ENCODE peak calls at places on chromosome 1, in four cellular contexts. Z, T, P and M are unnamed samples.

GRCh38 chr1:5370321-5370720 is 621.9 kb downstream of the NPHP4 start:
- DNase-seq in Z (no peak), T (no peak), P (no peak), M (no peak)

GRCh38 chr1:11784993-11785769 is 20.6 kb downstream of the MTHFR start:
- DNase-seq in Z (peak), T (no peak), P (peak), M (peak)

GRCh38 chr1:229440821-229441537 is 7.1 kb upstream of the ACTA1 start:
- DNase-seq in Z (no peak), T (peak), P (no peak), M (peak)

GRCh38 chr1:202164271-202165037 is 4.1 kb upstream of the PTPN7 start:
- DNase-seq in Z (peak), T (peak), P (no peak), M (no peak)

GRCh38 chr1:220999872-221000863 is 120.9 kb downstream of the HLX start:
- DNase-seq in Z (no peak), T (no peak), P (no peak), M (no peak)

GRCh38 chr1:221429262-221429661 is 312.6 kb downstream of the DUSP10 start:
- DNase-seq in Z (no peak), T (no peak), P (no peak), M (no peak)

GRCh38 chr1:196143602-196144342 is 464.5 kb downstream of the KCNT2 start:
- DNase-seq in Z (peak), T (no peak), P (no peak), M (no peak)

GRCh38 chr1:34266127-34266951 is 89.6 kb downstream of the C1orf94 start:
- DNase-seq in Z (no peak), T (no peak), P (no peak), M (no peak)

GRCh38 chr1:225508538-225509375 is 80.9 kb upstream of the LBR start:
- DNase-seq in Z (peak), T (no peak), P (peak), M (peak)

GRCh38 chr1:178196631-178197030 is 102.7 kb downstream of the RASAL2 start:
- DNase-seq in Z (no peak), T (no peak), P (no peak), M (no peak)

GRCh38 chr1:56688522-56689026 is 43.5 kb downstream of the PRKAA2 start:
- DNase-seq in Z (no peak), T (peak), P (peak), M (peak)

GRCh38 chr1:45586769-45587168 is 2.9 kb downstream of the NASP start:
- DNase-seq in Z (no peak), T (no peak), P (no peak), M (no peak)

GRCh38 chr1:201014816-201015200 is 8.7 kb downstream of the KIF21B start:
- DNase-seq in Z (no peak), T (no peak), P (no peak), M (no peak)

GRCh38 chr1:116504308-116505156 is 66.3 kb downstream of the CD58 start:
- DNase-seq in Z (peak), T (peak), P (no peak), M (peak)

GRCh38 chr1:150507912-150508864 is at the start of gene ECM1:
- DNase-seq in Z (peak), T (no peak), P (no peak), M (peak)

GRCh38 chr1:10969267-10969970 is 43.0 kb upstream of the TARDBP start:
- DNase-seq in Z (no peak), T (no peak), P (no peak), M (no peak)

GRCh38 chr1:232627645-232628334 is 2.1 kb downstream of the SIPA1L2 start:
- DNase-seq in Z (no peak), T (no peak), P (no peak), M (peak)

GRCh38 chr1:8847990-8848389 is 30.5 kb downstream of the ENO1 start:
- DNase-seq in Z (no peak), T (no peak), P (no peak), M (no peak)

GRCh38 chr1:233252436-233252835 is 43.1 kb downstream of the PCNX2 start:
- DNase-seq in Z (no peak), T (no peak), P (no peak), M (no peak)

GRCh38 chr1:37473431-37474050 is 839 bp upstream of the ZC3H12A start:
- DNase-seq in Z (peak), T (no peak), P (no peak), M (peak)

GRCh38 chr1:80248886-80249285 is 1242.4 kb upstream of the ADGRL4 start:
- DNase-seq in Z (no peak), T (no peak), P (no peak), M (no peak)

GRCh38 chr1:72435025-72435424 is 152.7 kb upstream of the NEGR1 start:
- DNase-seq in Z (no peak), T (no peak), P (no peak), M (no peak)

GRCh38 chr1:2625311-2625710 is 7.5 kb downstream of the MMEL1 start:
- DNase-seq in Z (no peak), T (no peak), P (no peak), M (no peak)

GRCh38 chr1:235942625-235942934 is 75.9 kb upstream of the LYST start:
- DNase-seq in Z (no peak), T (no peak), P (no peak), M (no peak)

GRCh38 chr1:235939488-235939775 is 72.7 kb upstream of the LYST start:
- DNase-seq in Z (no peak), T (no peak), P (no peak), M (no peak)

GRCh38 chr1:235941852-235942624 is 75.3 kb upstream of the LYST start:
- DNase-seq in Z (no peak), T (no peak), P (peak), M (no peak)

GRCh38 chr1:235938714-235939487 is 72.2 kb upstream of the LYST start:
- DNase-seq in Z (no peak), T (peak), P (no peak), M (no peak)

GRCh38 chr1:235940282-235940681 is 73.6 kb upstream of the LYST start:
- DNase-seq in Z (no peak), T (no peak), P (no peak), M (no peak)
- TF ChIP-seq BHLHE40 in Z (no peak), T (no peak), P (no peak), M (no peak)

GRCh38 chr1:31101147-31101502 is 35.6 kb upstream of the PUM1 start:
- DNase-seq in Z (peak), T (no peak), P (peak), M (no peak)
- TF ChIP-seq JUNB in Z (no peak), T (no peak), P (no peak), M (no peak)

GRCh38 chr1:24304763-24305162 is 14.4 kb upstream of the GRHL3 start:
- DNase-seq in Z (no peak), T (no peak), P (no peak), M (no peak)

GRCh38 chr1:24311234-24311633 is 7.9 kb upstream of the GRHL3 start:
- DNase-seq in Z (peak), T (no peak), P (no peak), M (no peak)

GRCh38 chr1:24311731-24312130 is 7.4 kb upstream of the GRHL3 start:
- DNase-seq in Z (no peak), T (no peak), P (no peak), M (no peak)

GRCh38 chr1:24309762-24310485 is 9.2 kb upstream of the GRHL3 start:
- DNase-seq in Z (no peak), T (no peak), P (no peak), M (no peak)

DNA sequence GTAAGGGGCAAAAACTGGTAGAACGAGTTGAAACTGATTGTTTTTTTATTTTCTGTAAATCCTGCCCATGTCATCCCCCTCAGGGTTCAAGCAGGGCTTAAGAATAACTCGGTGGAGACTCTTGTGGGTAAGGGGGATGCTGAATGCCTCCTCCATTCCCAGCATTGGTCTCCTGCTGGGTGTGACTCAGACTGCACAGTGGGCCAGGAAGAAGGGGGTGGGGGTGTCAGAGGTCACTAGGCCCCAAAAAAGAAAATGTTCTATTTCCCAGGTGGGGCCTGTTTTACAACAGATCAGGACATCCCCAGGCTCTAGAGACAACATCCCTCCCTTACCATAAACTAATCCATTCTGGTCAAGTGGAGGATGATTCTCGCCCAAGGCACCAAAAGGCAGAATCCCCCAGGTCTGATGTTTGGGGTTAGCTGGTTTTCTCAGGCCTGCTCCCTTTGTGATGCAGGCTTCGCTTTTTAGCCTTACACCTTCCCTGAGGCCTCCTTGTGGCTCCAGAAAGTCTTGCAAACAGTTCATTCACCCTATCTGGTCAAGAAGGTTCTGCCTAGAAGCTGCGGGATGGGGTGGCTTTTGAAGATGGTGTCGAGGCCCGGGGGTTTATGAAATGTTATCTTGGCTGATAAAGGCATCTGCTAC is 10.7 kb upstream of the GRHL3 start:
- DNase-seq in Z (peak), T (no peak), P (no peak), M (peak)
- TF ChIP-seq BHLHE40 in Z (no peak), T (no peak), P (no peak), M (no peak)

DNA sequence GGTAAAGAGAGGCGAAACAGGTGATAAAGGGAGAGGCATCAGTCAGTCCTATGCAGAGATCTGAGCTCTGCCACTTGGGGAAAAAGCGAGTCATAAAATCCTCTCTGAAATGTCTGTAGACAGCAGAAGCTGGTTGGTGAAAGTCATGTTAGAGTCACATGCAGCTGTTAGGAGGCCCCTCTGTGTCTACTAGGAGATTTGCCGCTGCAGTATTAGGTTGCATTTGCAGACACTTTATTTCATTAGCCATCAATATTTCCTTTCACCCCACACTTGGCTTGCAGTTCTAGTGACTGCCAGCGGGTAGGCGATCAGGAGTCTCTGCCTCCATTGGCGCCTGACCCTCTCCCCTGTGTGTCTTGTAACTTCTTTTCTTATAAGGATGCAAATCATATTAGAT is 16.2 kb downstream of the ATP1A4 start:
- DNase-seq in Z (no peak), T (no peak), P (no peak), M (no peak)
- TF ChIP-seq JUNB in Z (no peak), T (no peak), P (no peak), M (no peak)

GRCh38 chr1:234613992-234614584 is 4.1 kb upstream of the IRF2BP2 start:
- DNase-seq in Z (no peak), T (no peak), P (no peak), M (no peak)
- TF ChIP-seq BHLHE40 in Z (no peak), T (no peak), P (no peak), M (no peak)

DNA sequence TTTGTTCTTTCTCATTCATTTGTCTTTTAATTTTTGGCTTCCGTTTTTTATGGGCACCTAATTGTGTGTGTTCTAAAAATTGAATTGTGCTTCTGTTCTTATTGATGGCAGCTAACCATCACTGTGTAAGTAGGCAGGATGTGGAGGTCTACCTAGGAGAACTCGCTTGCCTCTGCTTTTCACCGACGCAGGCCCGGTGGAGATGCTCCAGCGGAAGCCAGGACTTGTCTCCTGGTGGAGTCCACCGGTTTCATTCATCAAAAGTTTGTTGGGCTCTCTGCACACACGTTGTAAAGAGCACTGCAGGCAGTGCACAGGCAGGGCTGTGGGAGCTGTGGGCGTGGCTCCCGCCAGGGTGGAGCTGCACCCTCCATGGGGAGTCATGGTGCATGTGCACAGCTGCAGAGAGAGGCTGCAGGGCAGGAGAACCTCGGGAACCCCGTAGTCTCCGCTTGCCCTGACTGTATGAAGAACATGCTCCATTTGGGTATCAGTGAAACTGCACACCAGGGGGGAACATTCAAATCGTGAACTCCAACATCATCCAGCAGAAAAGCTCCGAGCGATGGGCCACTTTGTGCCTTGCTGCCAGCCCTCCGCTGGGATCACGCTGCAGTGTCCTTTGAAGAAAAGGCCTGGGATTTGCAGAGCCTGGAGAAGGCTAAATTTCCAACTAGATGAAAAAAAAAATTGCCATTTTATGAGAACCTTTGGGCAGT is 6.0 kb upstream of the C1orf174 start:
- DNase-seq in Z (peak), T (no peak), P (no peak), M (no peak)
- TF ChIP-seq JUNB in Z (no peak), T (no peak), P (no peak), M (no peak)